ENCODE peak calls at places on chromosomes 13 and 19, in four cellular contexts. F, A, W and N are unnamed samples.
A peak's percentile ranks its signal among the peaks of the same experiment; 100 is the strongest.

GRCh38 chr19:35004517-35005255 is 4.6 kb downstream of the GRAMD1A start:
- DNase-seq in W (no peak), A (no peak), F (no peak), N (no peak)

GRCh38 chr13:82259284-82259683 is 1623.0 kb downstream of the SLITRK1 start:
- DNase-seq in F (no peak), W (no peak), A (no peak), N (no peak)

GRCh38 chr13:29077051-29077813 is 257.1 kb downstream of the MTUS2 start:
- DNase-seq in F (no peak), W (no peak), A (no peak), N (no peak)

GRCh38 chr19:29105629-29106352 is 107.2 kb downstream of the UQCRFS1 start:
- DNase-seq in F (no peak), A (no peak), W (no peak), N (no peak)

GRCh38 chr13:55244991-55245644 is 1895.6 kb upstream of the PRR20A start:
- DNase-seq in F (peak; percentile 1), W (no peak), A (peak; percentile 1), N (peak; percentile 26)

GRCh38 chr19:8423821-8424223 is 10.7 kb downstream of the MARCHF2 start:
- DNase-seq in A (peak; percentile 92), W (no peak), F (peak; percentile 93), N (peak; percentile 64)

GRCh38 chr13:110274687-110275086 is 32.3 kb downstream of the COL4A1 start:
- DNase-seq in F (no peak), W (no peak), A (no peak), N (no peak)

GRCh38 chr19:43872547-43873336 is 45.6 kb downstream of the ZNF283 start:
- DNase-seq in W (no peak), A (no peak), F (no peak), N (no peak)

GRCh38 chr19:18023596-18024212 is 15.7 kb downstream of the ARRDC2 start:
- DNase-seq in W (no peak), A (no peak), F (no peak), N (no peak)

GRCh38 chr13:20390526-20391175 is 135.0 kb downstream of the CRYL1 start:
- DNase-seq in F (no peak), A (no peak), W (no peak), N (no peak)

GRCh38 chr13:66661336-66661735 is 568.8 kb downstream of the PCDH9 start:
- DNase-seq in A (no peak), F (no peak), W (no peak), N (no peak)

GRCh38 chr13:99218969-99219368 is 18.3 kb downstream of the UBAC2 start:
- DNase-seq in W (peak; percentile 62), F (no peak), A (no peak), N (no peak)

GRCh38 chr13:28273919-28274318 is 135.6 kb downstream of the PAN3 start:
- DNase-seq in A (no peak), F (no peak), W (no peak), N (peak; percentile 32)

GRCh38 chr19:11807099-11807380 is 7.0 kb upstream of the ZNF440 start:
- DNase-seq in F (no peak), A (no peak), W (no peak), N (no peak)

GRCh38 chr19:49599378-49600298 is 8.7 kb downstream of the PRR12 start:
- DNase-seq in F (no peak), W (no peak), A (no peak), N (no peak)

GRCh38 chr19:7400815-7401214 is 52.1 kb downstream of the ARHGEF18 start:
- DNase-seq in F (no peak), A (no peak), W (no peak), N (no peak)

GRCh38 chr13:65932587-65933239 is 1297.4 kb downstream of the PCDH9 start:
- DNase-seq in W (no peak), A (no peak), F (no peak), N (no peak)

GRCh38 chr19:33434886-33435705 is 61.6 kb downstream of the CEBPG start:
- DNase-seq in F (no peak), W (no peak), A (no peak), N (no peak)
- TF ChIP-seq FOXM1 in F (no peak), W (no peak), A (no peak), N (no peak)

DNA sequence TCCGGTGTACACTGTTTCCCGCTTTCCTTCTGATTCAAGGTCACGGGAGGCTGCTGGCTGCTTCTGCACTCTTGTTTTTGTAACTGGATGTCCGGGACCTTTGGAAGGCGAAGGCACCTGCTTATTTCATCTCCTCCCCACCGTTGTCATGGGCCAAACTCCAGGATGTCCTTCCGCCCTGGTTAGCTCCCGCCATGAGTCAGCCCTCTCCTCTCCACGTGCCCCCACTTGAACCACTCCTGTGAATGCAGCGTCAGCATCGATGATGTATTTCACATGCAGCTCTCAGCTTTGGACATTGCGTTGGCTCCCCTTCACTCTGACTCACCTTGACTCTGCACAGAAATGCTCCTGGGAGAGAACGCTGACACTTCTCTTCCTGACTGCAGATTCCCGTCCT is 5.5 kb upstream of the GALP start:
- DNase-seq in A (peak; percentile 49), W (no peak), F (peak; percentile 86), N (no peak)
- TF ChIP-seq FOXK2 in A (no peak), W (no peak), F (no peak), N (no peak)

GRCh38 chr13:26964278-26965057 is 203.9 kb upstream of the GPR12 start:
- DNase-seq in F (no peak), A (no peak), W (no peak), N (no peak)
- TF ChIP-seq FOXM1 in F (no peak), A (no peak), W (no peak), N (no peak)

DNA sequence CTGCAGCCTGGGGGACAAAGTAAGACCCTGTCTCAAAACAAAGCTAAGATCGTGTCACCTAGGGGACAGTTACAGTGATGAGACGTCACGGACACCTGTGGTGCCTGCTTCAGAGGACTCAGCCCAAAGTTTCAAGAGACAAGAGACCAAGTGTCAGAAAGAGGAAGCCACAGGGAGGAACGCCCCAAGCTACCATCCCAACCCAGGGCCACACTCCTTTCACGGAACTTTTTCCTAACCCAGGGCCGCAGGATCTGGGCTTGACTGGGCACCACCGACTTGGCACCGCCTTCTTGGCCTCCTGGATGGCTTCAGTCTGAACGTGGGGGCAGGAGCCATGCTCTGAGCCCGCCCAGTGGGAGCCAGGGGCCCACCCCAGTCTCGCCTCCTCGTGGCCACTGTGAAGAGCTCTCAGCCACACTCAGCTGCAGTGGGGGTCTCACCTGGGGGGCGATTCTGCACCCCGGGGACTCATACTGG is 8.5 kb downstream of the MOB3A start:
- DNase-seq in F (no peak), W (peak; percentile 83), A (no peak), N (no peak)
- TF ChIP-seq FOXK2 in F (no peak), W (no peak), A (no peak), N (no peak)

GRCh38 chr19:51440846-51441409 is 17.3 kb downstream of the SIGLEC8 start:
- DNase-seq in F (no peak), A (peak; percentile 84), W (no peak), N (no peak)
- TF ChIP-seq FOXM1 in F (no peak), A (no peak), W (no peak), N (no peak)

DNA sequence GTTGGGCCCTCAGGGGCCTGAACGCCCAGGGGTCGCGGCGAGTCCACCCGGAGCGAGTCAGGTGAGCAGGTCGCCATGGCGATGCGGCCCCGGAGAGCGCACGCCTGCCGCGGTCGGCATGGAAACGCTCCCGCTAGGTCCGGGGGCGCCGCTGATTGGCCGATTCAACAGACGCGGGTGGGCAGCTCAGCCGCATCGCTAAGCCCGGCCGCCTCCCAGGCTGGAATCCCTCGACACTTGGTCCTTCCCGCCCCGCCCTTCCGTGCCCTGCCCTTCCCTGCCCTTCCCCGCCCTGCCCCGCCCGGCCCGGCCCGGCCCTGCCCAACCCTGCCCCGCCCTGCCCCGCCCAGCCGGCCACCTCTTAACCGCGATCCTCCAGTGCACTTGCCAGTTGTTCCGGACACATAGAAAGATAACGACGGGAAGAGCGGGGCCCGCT is at the start of gene CCNA1:
- DNase-seq in A (peak; percentile 27), W (no peak), F (no peak), N (peak; percentile 68)
- TF ChIP-seq FOXK2 in A (no peak), W (no peak), F (no peak), N (no peak)